ENCODE peak calls at places on chromosomes 1 and 21, in nine cellular contexts. D is lower lobe of right lung, W is fibroblast of lung, X is tibial artery, F is endothelial cell of umbilical vein, A is Peyer's patch, Q is IMR-90, R is ovary, C is MM.1S. N is an unnamed sample.

GRCh38 chr21:39065912-39066311 is 117.3 kb downstream of the PSMG1 start:
- DNase-seq in D (no peak), X (no peak), W (no peak), C (no peak), Q (no peak), F (peak), R (no peak), A (no peak), N (no peak)

GRCh38 chr1:246632584-246633168 is 66.4 kb downstream of the CNST start:
- DNase-seq in D (no peak), R (no peak), C (no peak), Q (peak), A (no peak), F (peak), X (no peak), W (peak), N (no peak)

GRCh38 chr1:115764541-115764940 is 4.0 kb downstream of the CASQ2 start:
- DNase-seq in R (no peak), C (no peak), F (peak), W (peak), A (no peak), D (no peak), X (no peak), Q (peak), N (no peak)

GRCh38 chr1:78543941-78544630 is 53.3 kb downstream of the PTGFR start:
- DNase-seq in C (no peak), Q (no peak), W (no peak), F (no peak), R (no peak), A (no peak), X (no peak), D (no peak), N (no peak)

GRCh38 chr21:14864211-14865021 is 200.4 kb downstream of the NRIP1 start:
- DNase-seq in F (peak), A (peak), W (peak), X (peak), Q (peak), C (peak), D (peak), R (peak), N (peak)

GRCh38 chr1:156910309-156910782 is 10.1 kb upstream of the LRRC71 start:
- DNase-seq in X (no peak), F (no peak), W (no peak), R (peak), D (peak), A (peak), C (peak), Q (no peak), N (no peak)

GRCh38 chr1:111541721-111542120 is 38.3 kb upstream of the ADORA3 start:
- DNase-seq in X (no peak), F (no peak), D (no peak), C (no peak), A (no peak), R (no peak), W (no peak), Q (peak), N (no peak)

GRCh38 chr1:39105841-39106765 is 80.0 kb downstream of the NDUFS5 start:
- DNase-seq in W (peak), Q (no peak), C (peak), R (peak), D (peak), F (peak), X (peak), A (no peak), N (no peak)

GRCh38 chr1:153609585-153609907 is 3.4 kb downstream of the S100A16 start:
- DNase-seq in X (no peak), F (no peak), D (no peak), R (no peak), Q (no peak), C (no peak), W (no peak), A (no peak), N (no peak)

GRCh38 chr1:153612111-153612754 is 704 bp downstream of the S100A16 start:
- DNase-seq in Q (no peak), R (peak), C (no peak), A (peak), F (no peak), W (no peak), D (no peak), X (no peak), N (peak)

GRCh38 chr1:153610334-153611023 is 2.5 kb downstream of the S100A16 start:
- DNase-seq in X (no peak), W (no peak), F (peak), D (no peak), C (no peak), R (no peak), A (peak), Q (peak), N (no peak)

GRCh38 chr1:153611356-153611755 is 1.6 kb downstream of the S100A16 start:
- DNase-seq in D (no peak), Q (no peak), C (no peak), F (no peak), A (no peak), X (no peak), W (no peak), R (no peak), N (no peak)

DNA sequence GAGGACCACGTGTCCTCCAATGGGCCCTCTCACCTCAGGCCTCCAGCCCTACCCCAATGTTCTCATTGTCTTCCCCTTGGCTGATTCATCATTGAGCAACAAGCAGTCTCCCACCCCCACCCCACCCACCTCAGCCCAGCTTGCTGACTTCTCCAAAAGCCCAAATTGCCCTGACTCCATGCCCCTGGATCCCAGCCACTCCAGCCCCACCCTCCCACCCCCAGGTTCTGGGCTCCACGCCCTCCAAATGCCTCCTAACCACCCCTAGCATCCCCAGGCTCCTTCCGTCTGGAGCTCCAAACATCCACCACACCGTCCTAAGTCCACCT is 1.9 kb downstream of the S100A16 start:
- DNase-seq in F (no peak), R (no peak), A (no peak), Q (no peak), D (no peak), X (no peak), C (no peak), W (peak), N (no peak)
- H3K4me3 ChIP-seq in F (no peak), R (no peak), A (peak), Q (peak), D (peak), X (peak), C (no peak), W (peak), N (peak)

GRCh38 chr1:94792876-94793605 is 27.1 kb upstream of the SLC44A3 start:
- DNase-seq in F (peak), X (peak), D (no peak), Q (peak), R (no peak), A (no peak), W (peak), C (no peak), N (no peak)
- H3K27ac ChIP-seq in F (peak), X (peak), D (peak), Q (peak), R (peak), A (peak), W (peak), C (no peak), N (peak)

GRCh38 chr1:79617777-79618176 is 611.2 kb upstream of the ADGRL4 start:
- DNase-seq in R (no peak), Q (no peak), A (no peak), C (no peak), W (no peak), F (no peak), X (no peak), D (no peak), N (no peak)
- TF ChIP-seq CTCF in R (no peak), Q (peak), A (no peak), C (peak), W (peak), F (peak), X (no peak), D (no peak), N (no peak)

GRCh38 chr1:172145231-172145651 is 275.2 kb upstream of the C1orf105 start:
- DNase-seq in C (no peak), R (no peak), W (peak), Q (peak), D (no peak), F (peak), A (no peak), X (no peak), N (no peak)
- H3K4me3 ChIP-seq in C (no peak), R (peak), W (peak), Q (peak), D (peak), F (no peak), A (peak), X (peak), N (peak)

GRCh38 chr1:212291505-212292134 is 6.4 kb downstream of the PPP2R5A start:
- DNase-seq in F (peak), D (no peak), X (no peak), W (peak), A (no peak), R (no peak), C (peak), Q (peak), N (no peak)

GRCh38 chr1:212287261-212287895 is 2.2 kb downstream of the PPP2R5A start:
- DNase-seq in D (no peak), F (no peak), X (no peak), R (no peak), W (no peak), C (no peak), Q (no peak), A (no peak), N (no peak)

GRCh38 chr1:212290608-212291007 is 5.4 kb downstream of the PPP2R5A start:
- DNase-seq in X (no peak), W (no peak), A (no peak), D (no peak), C (no peak), F (peak), R (no peak), Q (peak), N (no peak)

GRCh38 chr1:212288614-212289013 is 3.4 kb downstream of the PPP2R5A start:
- DNase-seq in X (no peak), D (no peak), Q (peak), C (no peak), W (peak), R (no peak), A (no peak), F (peak), N (no peak)

DNA sequence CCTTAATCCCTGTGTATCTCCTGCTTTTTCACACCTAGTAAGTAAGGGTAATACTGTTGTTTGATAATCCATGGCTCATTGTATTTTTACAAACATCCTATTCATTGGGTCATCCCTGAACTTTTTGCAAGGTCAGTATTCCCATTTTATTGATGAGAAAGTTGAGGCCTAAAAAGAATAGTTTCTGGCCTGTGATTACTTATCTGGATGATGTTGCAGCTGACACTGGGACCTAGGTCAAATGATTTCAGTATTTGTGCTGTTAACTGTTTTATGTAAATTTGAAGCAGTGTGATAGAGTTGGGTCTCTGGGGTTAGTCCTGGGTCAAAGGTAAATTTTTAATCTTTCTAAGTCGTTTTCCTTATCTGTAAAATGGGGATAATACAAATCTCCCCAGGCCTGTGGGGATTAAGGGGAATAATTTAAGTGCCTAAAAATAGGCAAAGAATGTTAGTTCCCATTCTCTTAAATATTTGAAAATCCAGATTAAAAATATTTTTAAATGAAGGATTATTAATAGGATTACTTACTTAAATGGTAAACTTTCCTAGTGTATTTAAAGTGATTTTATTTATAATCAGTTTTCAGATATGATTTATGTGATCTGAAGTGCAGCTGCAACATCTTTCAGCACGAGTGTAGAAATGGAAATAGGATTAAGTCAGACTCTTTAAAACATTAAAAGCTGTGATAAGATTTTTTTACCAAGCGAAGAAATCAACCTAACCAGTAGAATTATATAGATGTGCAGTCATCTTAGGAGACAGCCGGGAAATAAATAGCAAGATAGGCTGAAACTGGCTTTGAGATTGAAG is 4.3 kb downstream of the PPP2R5A start:
- DNase-seq in A (no peak), X (no peak), C (no peak), D (no peak), F (no peak), W (no peak), Q (no peak), R (no peak), N (no peak)
- H3K27ac ChIP-seq in A (no peak), X (peak), C (no peak), D (no peak), F (no peak), W (no peak), Q (no peak), R (no peak), N (peak)

GRCh38 chr1:19398309-19398760 is 86.2 kb downstream of the SLC66A1 start:
- DNase-seq in C (no peak), F (no peak), Q (peak), A (no peak), D (no peak), W (peak), R (peak), X (no peak), N (no peak)
- TF ChIP-seq CTCF in C (no peak), F (no peak), Q (peak), A (no peak), D (peak), W (peak), R (no peak), X (peak), N (no peak)

DNA sequence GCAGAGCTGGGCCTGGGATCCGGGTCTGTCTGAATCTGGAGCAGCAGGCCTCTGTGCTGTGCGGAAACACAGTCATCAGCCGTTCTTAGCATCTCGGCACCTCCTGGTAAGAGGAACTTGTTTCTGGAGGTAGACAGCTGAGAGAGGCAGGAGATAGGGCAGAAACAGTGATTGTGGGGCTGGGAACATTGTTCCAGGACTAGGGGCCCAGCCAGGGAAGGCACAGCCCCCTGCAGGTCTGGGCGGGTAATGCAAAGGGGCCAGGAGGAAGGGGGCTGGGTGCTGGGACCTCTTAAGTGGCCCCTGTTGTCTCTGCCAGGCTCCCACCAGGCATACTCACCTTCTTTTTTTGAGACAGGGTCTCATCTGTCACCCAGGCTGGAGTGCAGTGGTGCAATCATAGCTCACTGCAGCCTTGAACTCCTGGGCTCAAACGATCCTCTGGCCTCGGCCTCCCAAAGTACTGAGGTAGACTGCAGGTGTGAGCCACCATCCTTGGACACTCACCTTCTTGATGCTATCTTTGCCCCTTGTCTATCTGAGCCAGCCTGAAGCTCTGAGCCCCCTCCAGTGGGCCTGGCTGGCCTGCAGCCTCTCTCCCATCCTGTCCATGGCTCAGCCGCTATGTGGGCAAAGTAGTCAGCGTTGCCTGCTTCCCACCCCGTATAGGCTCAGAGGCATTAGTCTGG is 134.3 kb upstream of the ZBTB40 start:
- DNase-seq in R (no peak), D (no peak), X (no peak), A (no peak), Q (no peak), F (peak), C (no peak), W (no peak), N (no peak)
- H3K4me3 ChIP-seq in R (no peak), D (no peak), X (no peak), A (no peak), Q (no peak), F (no peak), C (no peak), W (no peak), N (no peak)

DNA sequence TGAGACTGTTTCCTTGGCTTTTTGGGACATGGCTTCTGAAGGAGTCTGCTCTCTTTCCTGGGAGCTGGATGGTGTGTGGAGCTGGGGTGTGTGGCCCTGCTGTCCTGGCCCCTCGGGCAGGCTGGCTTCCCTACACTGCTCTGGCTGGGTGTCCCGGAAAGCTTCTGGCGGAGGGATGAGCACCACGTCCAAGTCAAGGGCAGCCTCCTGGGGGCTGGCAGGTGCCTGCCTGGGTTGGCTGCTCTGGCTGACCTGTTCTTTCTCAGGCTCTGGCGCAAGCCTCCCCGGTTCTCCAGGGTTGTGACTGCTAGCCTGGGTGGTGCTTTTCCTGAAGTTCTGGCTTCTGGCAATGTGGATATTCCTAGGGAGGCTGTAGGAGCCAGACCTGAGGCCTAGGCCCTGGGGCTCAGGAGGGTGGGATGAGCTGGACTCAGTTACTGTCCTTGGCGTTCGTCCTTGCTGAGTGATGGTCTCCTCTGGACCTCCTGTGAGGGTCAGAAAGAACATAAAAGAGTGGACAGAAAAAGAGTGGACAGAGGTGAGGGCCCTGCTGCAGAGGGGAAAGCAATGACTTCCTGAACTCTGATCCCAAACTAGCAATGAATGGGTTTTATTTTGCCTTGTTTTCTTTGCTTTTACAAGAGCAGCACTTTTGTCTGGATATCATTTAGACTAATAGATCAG is 9.4 kb downstream of the C1orf116 start:
- DNase-seq in F (no peak), R (no peak), D (no peak), A (no peak), Q (no peak), W (no peak), X (no peak), C (no peak), N (no peak)
- H3K27ac ChIP-seq in F (no peak), R (no peak), D (peak), A (peak), Q (no peak), W (no peak), X (no peak), C (no peak), N (peak)

GRCh38 chr1:99326215-99326949 is 62.1 kb downstream of the PLPPR4 start:
- DNase-seq in F (peak), X (no peak), C (no peak), D (no peak), W (no peak), Q (no peak), R (no peak), A (no peak), N (no peak)
- TF ChIP-seq CTCF in F (peak), X (peak), C (no peak), D (peak), W (peak), Q (peak), R (no peak), A (no peak), N (peak)

GRCh38 chr1:236421022-236421421 is 26.9 kb downstream of the EDARADD start:
- DNase-seq in X (no peak), A (no peak), F (no peak), W (no peak), C (no peak), D (no peak), R (no peak), Q (no peak), N (no peak)

GRCh38 chr1:236413688-236414087 is 19.6 kb downstream of the EDARADD start:
- DNase-seq in X (no peak), D (no peak), A (no peak), Q (no peak), C (no peak), W (no peak), F (no peak), R (no peak), N (no peak)

GRCh38 chr1:236417325-236417724 is 23.2 kb downstream of the EDARADD start:
- DNase-seq in C (no peak), D (no peak), A (no peak), R (no peak), X (no peak), F (no peak), W (no peak), Q (no peak), N (no peak)

GRCh38 chr1:236419502-236419901 is 25.4 kb downstream of the EDARADD start:
- DNase-seq in F (no peak), D (no peak), A (no peak), Q (no peak), C (no peak), W (no peak), X (no peak), R (no peak), N (no peak)

DNA sequence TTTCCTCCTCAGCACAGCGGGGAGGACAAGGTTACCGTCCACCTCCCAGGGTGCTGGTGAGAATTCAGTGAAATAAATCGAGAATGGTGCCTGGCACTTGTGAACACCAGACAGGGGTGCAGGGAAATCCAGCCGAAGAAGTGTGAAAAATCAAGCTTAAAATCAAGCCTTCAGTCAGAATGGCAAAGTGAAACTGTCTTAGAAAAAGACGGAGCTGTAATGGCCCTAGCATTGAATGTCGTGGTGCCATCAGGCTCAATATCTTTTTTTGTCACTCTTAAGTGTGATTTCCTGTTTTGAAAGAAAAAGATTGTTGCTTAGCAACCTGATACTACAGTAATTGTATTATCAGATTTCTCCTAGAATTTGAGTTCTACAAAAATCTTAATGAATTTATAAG is 22.1 kb downstream of the EDARADD start:
- DNase-seq in C (no peak), A (no peak), D (no peak), W (no peak), X (no peak), Q (no peak), R (no peak), F (peak), N (no peak)
- H3K4me3 ChIP-seq in C (no peak), A (no peak), D (no peak), W (no peak), X (no peak), Q (no peak), R (no peak), F (no peak), N (no peak)